ENCODE peak calls at places on chromosomes 6 and 20, in four cellular contexts. Z is Daoy, Y is osteoblast, G is T follicular helper cell. V is an unnamed sample.

GRCh38 chr20:25453035-25453810 is 45.8 kb downstream of the GINS1 start:
- DNase-seq in Y (peak; percentile 51), G (no peak), Z (peak; percentile 26), V (no peak)

GRCh38 chr20:10641893-10642292 is 31.9 kb downstream of the JAG1 start:
- DNase-seq in Z (no peak), G (no peak), Y (no peak), V (no peak)

GRCh38 chr6:131787079-131787478 is 20.7 kb upstream of the ENPP1 start:
- DNase-seq in Z (no peak), G (no peak), Y (no peak), V (no peak)

GRCh38 chr20:44625361-44625760 is 26.1 kb downstream of the ADA start:
- DNase-seq in Y (no peak), Z (no peak), G (no peak), V (no peak)

GRCh38 chr20:5008743-5009142 is 7.4 kb upstream of the SLC23A2 start:
- DNase-seq in Z (peak; percentile 39), Y (peak; percentile 44), G (no peak), V (no peak)

GRCh38 chr6:5763407-5763806 is 243.3 kb downstream of the NRN1 start:
- DNase-seq in Z (peak; percentile 31), Y (no peak), G (no peak), V (no peak)

GRCh38 chr20:63051911-63052310 is 45.1 kb upstream of the BHLHE23 start:
- DNase-seq in Z (no peak), G (no peak), Y (peak; percentile 56), V (no peak)

GRCh38 chr6:145814035-145814500 is 527 bp downstream of the FBXO30 start:
- DNase-seq in Z (peak; percentile 62), G (no peak), Y (peak; percentile 50), V (no peak)

GRCh38 chr6:96065211-96065610 is 49.4 kb downstream of the FUT9 start:
- DNase-seq in Z (no peak), Y (no peak), G (no peak), V (no peak)

GRCh38 chr6:113437571-113437970 is 419.6 kb upstream of the MARCKS start:
- DNase-seq in Y (no peak), Z (no peak), G (no peak), V (no peak)

GRCh38 chr20:36881888-36882287 is 6.0 kb downstream of the TLDC2 start:
- DNase-seq in G (no peak), Z (peak; percentile 62), Y (peak; percentile 72), V (no peak)

GRCh38 chr6:4071330-4071729 is 7.6 kb downstream of the FAM217A start:
- DNase-seq in G (no peak), Y (no peak), Z (no peak), V (no peak)

GRCh38 chr20:43416591-43417228 is 41.0 kb upstream of the SRSF6 start:
- DNase-seq in G (no peak), Y (no peak), Z (no peak), V (no peak)

V was measured in activated T-helper 2 cell treated with anti-CD3 and anti-CD28 coated beads, Interferon-gamma antibody, Interleukin-2, Interleukin-4, amounts not matched to agents 10 μg/mL and 5 μg/mL and 100 μg/mL, durations not matched to agents 14 hours and 24 hours and 36 hours.